ENCODE peak calls at places on chromosomes 11 and 22, in four cellular contexts. A, C, K and Z are unnamed samples.
A peak's percentile ranks its signal among the peaks of the same experiment; 100 is the strongest.

GRCh38 chr11:111049131-111049530 is 196.4 kb upstream of the POU2AF2 start:
- DNase-seq in A (no peak), C (no peak), K (no peak), Z (no peak)

GRCh38 chr22:49966716-49967332 is 6.3 kb downstream of the PIM3 start:
- DNase-seq in A (no peak), C (no peak), K (no peak), Z (no peak)

GRCh38 chr22:42780070-42780540 is 59.4 kb upstream of the A4GALT start:
- DNase-seq in A (peak; percentile 97), C (peak; percentile 69), K (peak; percentile 74), Z (peak; percentile 86)

GRCh38 chr11:8593935-8594909 is at the start of gene STK33:
- DNase-seq in A (peak; percentile 86), C (no peak), K (peak; percentile 19), Z (peak; percentile 28)

GRCh38 chr22:44685384-44686056 is 16.5 kb upstream of the PRR5 start:
- DNase-seq in A (peak; percentile 42), C (peak; percentile 81), K (no peak), Z (peak; percentile 77)

GRCh38 chr11:134052395-134052987 is 16.4 kb upstream of the JAM3 start:
- DNase-seq in A (no peak), C (no peak), K (no peak), Z (no peak)

GRCh38 chr11:60915250-60915914 is 1.4 kb downstream of the TMEM109 start:
- DNase-seq in A (no peak), C (peak; percentile 13), K (peak; percentile 50), Z (peak; percentile 67)

GRCh38 chr22:22082229-22082835 is 99.7 kb upstream of the TOP3B start:
- DNase-seq in A (no peak), C (no peak), K (no peak), Z (no peak)

GRCh38 chr11:47377571-47378010 is 756 bp downstream of the SPI1 start:
- DNase-seq in A (no peak), C (no peak), K (no peak), Z (no peak)

GRCh38 chr22:32493551-32493950 is 18.9 kb downstream of the FBXO7 start:
- DNase-seq in A (no peak), C (no peak), K (no peak), Z (no peak)

GRCh38 chr11:19398772-19399542 is 158.2 kb upstream of the E2F8 start:
- DNase-seq in A (no peak), C (no peak), K (no peak), Z (no peak)

GRCh38 chr11:88338223-88338661 is 706 bp upstream of the CTSC start:
- DNase-seq in A (no peak), C (peak; percentile 72), K (peak; percentile 18), Z (peak; percentile 62)

GRCh38 chr22:24055283-24055682 is 44.2 kb downstream of the CABIN1 start:
- DNase-seq in A (no peak), C (no peak), K (no peak), Z (no peak)

GRCh38 chr11:33893711-33894401 is 2.0 kb upstream of the LMO2 start:
- DNase-seq in A (no peak), C (peak; percentile 92), K (peak; percentile 26), Z (no peak)

GRCh38 chr22:17985606-17986005 is 38.8 kb downstream of the MICAL3 start:
- DNase-seq in A (peak; percentile 22), C (no peak), K (no peak), Z (no peak)

GRCh38 chr11:12876988-12877387 is 132.1 kb upstream of the RASSF10 start:
- DNase-seq in A (no peak), C (no peak), K (no peak), Z (no peak)

GRCh38 chr11:132123854-132124835 is 753.7 kb downstream of the NTM start:
- DNase-seq in A (no peak), C (no peak), K (no peak), Z (no peak)

GRCh38 chr11:111347723-111348115 is 31.4 kb downstream of the POU2AF1 start:
- DNase-seq in A (no peak), C (no peak), K (no peak), Z (no peak)

GRCh38 chr22:44351685-44352377 is 39.1 kb upstream of the SHISAL1 start:
- DNase-seq in A (peak; percentile 97), C (no peak), K (peak; percentile 32), Z (peak; percentile 63)